ENCODE peak calls at places on chromosomes 7 and 10, in seven cellular contexts. Z is psoas muscle, Q is stomach, R is sigmoid colon, F is mammary epithelial cell, N is MM.1S, S is Peyer's patch. T is an unnamed sample. For H3K4me1, the result is how much of the 10 kb centered on the place peaks cover.

GRCh38 chr7:69109131-69109740 is 489.0 kb upstream of the AUTS2 start:
- DNase-seq in S (no peak), R (no peak), N (no peak), F (no peak), Q (no peak), Z (no peak), T (no peak)

GRCh38 chr10:130038019-130038555 is 72.5 kb downstream of the C10orf143 start:
- DNase-seq in Q (no peak), F (no peak), S (peak), Z (no peak), N (no peak), R (peak), T (peak)

GRCh38 chr7:39042706-39043105 is 65.0 kb downstream of the POU6F2 start:
- DNase-seq in F (no peak), S (no peak), N (no peak), R (no peak), Q (no peak), Z (no peak), T (no peak)

GRCh38 chr10:35546824-35547225 is 58.3 kb upstream of the GJD4 start:
- DNase-seq in F (peak), Q (no peak), R (no peak), Z (no peak), S (no peak), N (no peak), T (no peak)

GRCh38 chr7:47552631-47553030 is 29.3 kb downstream of the TNS3 start:
- DNase-seq in Q (peak), Z (no peak), R (no peak), S (no peak), F (peak), N (no peak), T (no peak)

GRCh38 chr7:88219781-88220747 is at the start of gene SRI:
- DNase-seq in F (peak), S (peak), N (peak), R (peak), Q (peak), Z (peak), T (peak)

GRCh38 chr10:34280599-34281374 is 534.3 kb downstream of the PARD3 start:
- DNase-seq in Z (peak), Q (no peak), F (peak), S (no peak), R (peak), N (no peak), T (no peak)

GRCh38 chr7:12685550-12685949 is 1.9 kb upstream of the ARL4A start:
- DNase-seq in S (peak), F (no peak), Q (no peak), Z (no peak), N (no peak), R (no peak), T (no peak)

GRCh38 chr7:95687759-95688343 is 84.5 kb upstream of the DYNC1I1 start:
- DNase-seq in Z (no peak), Q (no peak), R (no peak), S (no peak), F (peak), N (peak), T (no peak)

GRCh38 chr7:139623518-139623917 is 100.0 kb downstream of the CLEC2L start:
- DNase-seq in Q (no peak), F (no peak), Z (no peak), R (no peak), N (no peak), S (no peak), T (no peak)

GRCh38 chr7:142375710-142376313 is 118.0 kb upstream of the PRSS58 start:
- DNase-seq in R (no peak), F (peak), Z (no peak), S (no peak), N (peak), Q (no peak), T (no peak)

GRCh38 chr10:124016795-124017375 is 76.5 kb downstream of the CHST15 start:
- DNase-seq in S (no peak), R (no peak), F (no peak), Z (no peak), N (no peak), Q (no peak), T (no peak)

GRCh38 chr10:105950410-105950809 is 1214.1 kb downstream of the SORCS1 start:
- DNase-seq in Z (peak), N (peak), S (peak), R (peak), Q (peak), F (peak), T (no peak)

GRCh38 chr7:105268511-105269392 is 120.0 kb downstream of the SRPK2 start:
- DNase-seq in Z (no peak), F (peak), S (no peak), N (peak), R (no peak), Q (no peak), T (no peak)

GRCh38 chr7:4221043-4221442 is 461.1 kb upstream of the FOXK1 start:
- DNase-seq in F (no peak), N (no peak), Q (no peak), R (no peak), S (no peak), Z (no peak), T (peak)

GRCh38 chr10:13787015-13787421 is 200.3 kb downstream of the PRPF18 start:
- DNase-seq in S (peak), F (peak), N (peak), R (no peak), Q (no peak), Z (no peak), T (no peak)

GRCh38 chr10:42979730-42980467 is 97.0 kb upstream of the RET start:
- DNase-seq in Q (peak), Z (no peak), R (peak), F (no peak), N (no peak), S (peak), T (peak)

GRCh38 chr10:78869508-78870439 is 199.0 kb upstream of the ZMIZ1 start:
- DNase-seq in F (no peak), Q (no peak), N (no peak), S (no peak), Z (no peak), R (peak), T (peak)

GRCh38 chr7:111678986-111679385 is 116.7 kb upstream of the IMMP2L start:
- DNase-seq in N (no peak), S (no peak), F (no peak), Q (no peak), Z (no peak), R (no peak), T (no peak)

GRCh38 chr7:106430535-106431455 is 146.0 kb upstream of the NAMPT start:
- DNase-seq in Z (no peak), F (no peak), Q (no peak), S (no peak), N (no peak), R (no peak), T (no peak)

GRCh38 chr7:43890468-43890867 is 15.9 kb downstream of the URGCP start:
- DNase-seq in S (no peak), R (no peak), F (no peak), N (no peak), Z (no peak), Q (no peak), T (no peak)

GRCh38 chr10:61136151-61136550 is 192.2 kb upstream of the RHOBTB1 start:
- DNase-seq in Z (no peak), N (no peak), F (peak), S (no peak), Q (no peak), R (no peak), T (no peak)

GRCh38 chr10:50395279-50395678 is 144.0 kb upstream of the ASAH2 start:
- DNase-seq in S (no peak), N (no peak), Z (no peak), Q (no peak), R (no peak), F (peak), T (no peak)

GRCh38 chr10:116721991-116722392 is 20.4 kb downstream of the HSPA12A start:
- DNase-seq in S (no peak), N (no peak), R (peak), Q (no peak), Z (no peak), F (no peak), T (no peak)

GRCh38 chr7:101953248-101953819 is 135.9 kb downstream of the CUX1 start:
- DNase-seq in N (no peak), Q (no peak), R (peak), F (no peak), Z (peak), S (no peak), T (no peak)

GRCh38 chr7:104664648-104665047 is 336.2 kb downstream of the LHFPL3 start:
- DNase-seq in R (no peak), F (no peak), S (no peak), Z (no peak), Q (no peak), N (no peak), T (no peak)

GRCh38 chr7:137715546-137715945 is 131.2 kb downstream of the DGKI start:
- DNase-seq in R (no peak), F (peak), Z (no peak), S (no peak), Q (no peak), N (no peak), T (no peak)

GRCh38 chr7:94190599-94191061 is 186.5 kb upstream of the BET1 start:
- DNase-seq in Z (no peak), S (no peak), F (peak), N (no peak), R (no peak), Q (no peak), T (peak)

GRCh38 chr10:1243486-1244182 is 187.4 kb downstream of the WDR37 start:
- DNase-seq in S (peak), Q (no peak), F (no peak), Z (no peak), R (no peak), N (no peak), T (peak)

GRCh38 chr10:44386546-44387052 is 1.7 kb upstream of the CXCL12 start:
- DNase-seq in Q (peak), R (peak), Z (peak), S (peak), N (peak), F (peak), T (peak)

GRCh38 chr10:78774999-78775711 is 293.6 kb upstream of the ZMIZ1 start:
- DNase-seq in F (no peak), S (peak), N (no peak), Q (peak), R (no peak), Z (no peak), T (no peak)

GRCh38 chr10:7102557-7103349 is 308.1 kb downstream of the SFMBT2 start:
- DNase-seq in R (no peak), N (no peak), Q (no peak), S (no peak), Z (no peak), F (no peak), T (no peak)
- H3K4me1 ChIP-seq in R (under half), N (under half), Q (under half), S (under half), Z (under half), F (under half), T (under half)

GRCh38 chr10:22244855-22245254 is 27.0 kb upstream of the EBLN1 start:
- DNase-seq in N (no peak), F (no peak), Q (no peak), S (no peak), R (no peak), Z (no peak), T (no peak)

GRCh38 chr10:22246680-22247391 is 29.0 kb upstream of the EBLN1 start:
- DNase-seq in R (no peak), Q (no peak), S (no peak), N (no peak), F (peak), Z (no peak), T (no peak)

GRCh38 chr10:22243321-22243720 is 25.5 kb upstream of the EBLN1 start:
- DNase-seq in F (no peak), Z (no peak), R (no peak), S (no peak), Q (no peak), N (no peak), T (no peak)

GRCh38 chr10:22245567-22245966 is 27.8 kb upstream of the EBLN1 start:
- DNase-seq in Q (no peak), R (no peak), S (no peak), F (no peak), Z (no peak), N (no peak), T (no peak)

DNA sequence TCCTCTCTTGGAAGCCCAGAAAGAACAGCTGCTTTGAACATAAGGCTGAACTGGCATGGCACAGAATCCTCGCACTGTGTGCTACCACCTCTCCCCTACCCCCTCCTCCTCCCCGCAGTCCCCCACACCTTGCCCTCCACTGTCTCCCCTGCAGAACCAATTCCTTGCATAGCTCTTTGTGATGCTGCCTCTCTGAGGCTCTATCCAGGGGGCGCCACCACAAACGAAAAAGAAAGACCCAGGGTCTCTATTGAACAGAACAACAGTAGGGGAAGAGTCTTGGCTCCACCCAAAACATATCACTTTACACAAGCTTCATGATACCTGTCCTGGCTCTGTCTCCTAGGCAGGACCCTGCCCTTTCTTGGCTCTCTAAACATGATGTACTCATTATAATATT is 26.2 kb upstream of the EBLN1 start:
- DNase-seq in N (no peak), F (no peak), R (no peak), Q (no peak), Z (no peak), S (no peak), T (no peak)
- TF ChIP-seq CTCF in N (no peak), F (no peak), R (no peak), Q (no peak), Z (no peak), S (no peak), T (no peak)

GRCh38 chr10:75228278-75228677 is 7.5 kb downstream of the COMTD1 start:
- DNase-seq in N (no peak), F (no peak), Q (peak), Z (no peak), S (no peak), R (peak), T (no peak)

GRCh38 chr10:75223507-75223906 is 12.2 kb downstream of the COMTD1 start:
- DNase-seq in F (no peak), R (peak), Q (peak), N (no peak), Z (no peak), S (no peak), T (no peak)

GRCh38 chr10:75228834-75229233 is 6.9 kb downstream of the COMTD1 start:
- DNase-seq in Q (peak), N (no peak), F (no peak), R (peak), Z (no peak), S (no peak), T (no peak)

GRCh38 chr10:75226055-75226454 is 9.7 kb downstream of the COMTD1 start:
- DNase-seq in N (no peak), F (no peak), Q (no peak), R (no peak), Z (no peak), S (no peak), T (no peak)

GRCh38 chr10:75226656-75227055 is 9.1 kb downstream of the COMTD1 start:
- DNase-seq in N (peak), S (no peak), Z (no peak), Q (no peak), F (no peak), R (peak), T (no peak)
- H3K4me1 ChIP-seq in N (under half), S (under half), Z (half or more), Q (half or more), F (half or more), R (half or more), T (under half)

GRCh38 chr7:149007615-149008014 is 20.7 kb downstream of the PDIA4 start:
- DNase-seq in S (no peak), Z (no peak), R (no peak), F (no peak), Q (no peak), N (no peak), T (no peak)
- TF ChIP-seq CTCF in S (no peak), Z (no peak), R (no peak), F (peak), Q (no peak), N (peak), T (no peak)

DNA sequence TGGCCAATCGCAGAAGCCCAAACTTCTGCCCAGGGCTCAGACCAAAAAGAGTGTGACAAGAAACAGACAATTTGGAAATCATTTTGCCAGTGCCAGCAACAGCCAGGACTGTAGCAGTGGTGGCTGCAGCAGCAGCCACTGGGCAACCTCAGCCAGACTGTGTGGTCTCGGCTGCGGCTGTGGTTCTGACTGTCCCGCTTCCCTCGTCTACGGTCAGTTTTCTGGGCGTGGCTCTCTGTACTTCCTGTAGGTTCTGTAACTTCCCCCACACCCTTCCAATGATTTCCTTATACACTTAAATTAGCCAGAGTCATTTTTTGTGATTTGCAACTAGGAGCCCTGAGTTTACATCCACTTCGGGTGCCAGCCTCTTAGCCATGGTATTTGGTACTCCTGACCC is 39.9 kb downstream of the CYTH3 start:
- DNase-seq in F (no peak), S (peak), R (no peak), Z (peak), Q (peak), N (no peak), T (peak)
- H3K4me1 ChIP-seq in F (under half), S (under half), R (under half), Z (under half), Q (half or more), N (under half), T (under half)

GRCh38 chr10:22913474-22914092 is 14.3 kb upstream of the ARMC3 start:
- DNase-seq in S (no peak), Z (no peak), Q (no peak), N (no peak), R (no peak), F (no peak), T (no peak)

GRCh38 chr10:22911067-22911466 is 16.8 kb upstream of the ARMC3 start:
- DNase-seq in F (no peak), N (no peak), R (no peak), Q (no peak), S (no peak), Z (no peak), T (no peak)

GRCh38 chr10:22912763-22913389 is 15.0 kb upstream of the ARMC3 start:
- DNase-seq in F (no peak), R (no peak), S (no peak), N (no peak), Z (no peak), Q (no peak), T (no peak)

GRCh38 chr10:22915314-22915713 is 12.5 kb upstream of the ARMC3 start:
- DNase-seq in Q (no peak), R (no peak), N (no peak), Z (no peak), F (no peak), S (no peak), T (no peak)

GRCh38 chr10:22911889-22912762 is 15.7 kb upstream of the ARMC3 start:
- DNase-seq in S (no peak), Z (no peak), Q (no peak), N (no peak), R (no peak), F (no peak), T (no peak)
- TF ChIP-seq CTCF in S (no peak), Z (no peak), Q (no peak), N (no peak), R (no peak), F (no peak), T (no peak)

DNA sequence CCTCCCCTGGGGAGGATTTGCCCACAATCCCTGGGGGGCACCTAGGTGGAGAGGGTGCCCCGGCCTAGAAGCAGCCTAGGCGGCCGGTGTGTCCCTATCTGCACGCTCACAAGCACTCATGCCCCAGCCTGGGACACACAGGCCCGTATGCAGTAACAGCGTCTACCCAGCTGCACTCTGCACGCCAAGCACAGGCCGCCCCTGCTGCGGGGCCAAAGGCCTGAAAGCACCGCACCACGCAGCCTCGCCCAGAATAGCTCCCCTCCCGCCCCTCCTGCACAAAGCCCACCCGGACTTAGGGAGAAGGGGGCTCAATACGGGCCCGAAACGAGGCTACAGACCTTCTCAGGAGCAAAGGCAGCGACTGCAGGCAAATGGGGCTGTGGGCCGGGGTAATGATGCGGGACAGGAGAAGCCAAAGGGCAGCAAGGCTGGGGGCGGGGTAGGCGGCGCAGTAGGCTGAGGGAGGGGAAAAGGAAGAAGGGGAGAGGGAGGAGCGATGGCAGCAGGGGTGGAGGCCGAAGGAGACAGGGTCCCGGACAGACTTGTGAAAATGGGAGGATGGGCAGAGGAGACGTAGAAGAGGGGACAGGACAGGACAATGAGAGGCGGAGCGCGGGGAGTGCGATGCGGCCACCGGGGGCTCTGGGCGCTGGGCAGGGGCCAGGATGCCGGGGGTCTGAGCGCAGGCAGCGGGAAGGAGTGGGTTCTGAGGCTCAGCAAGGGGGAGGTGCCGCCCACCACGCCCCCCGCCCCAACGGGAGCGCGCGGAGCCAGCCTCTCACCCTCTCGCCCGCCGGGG is 544 bp downstream of the GPRIN2 start:
- DNase-seq in Z (peak), S (peak), Q (peak), N (peak), R (peak), F (no peak), T (peak)
- H3K4me1 ChIP-seq in Z (under half), S (under half), Q (under half), N (under half), R (under half), F (under half), T (under half)

GRCh38 chr7:134458341-134458805 is 527 bp downstream of the AKR1B1 start:
- DNase-seq in N (peak), Z (peak), R (peak), F (peak), Q (peak), S (peak), T (peak)
- TF ChIP-seq CTCF in N (peak), Z (no peak), R (no peak), F (peak), Q (no peak), S (peak), T (no peak)

DNA sequence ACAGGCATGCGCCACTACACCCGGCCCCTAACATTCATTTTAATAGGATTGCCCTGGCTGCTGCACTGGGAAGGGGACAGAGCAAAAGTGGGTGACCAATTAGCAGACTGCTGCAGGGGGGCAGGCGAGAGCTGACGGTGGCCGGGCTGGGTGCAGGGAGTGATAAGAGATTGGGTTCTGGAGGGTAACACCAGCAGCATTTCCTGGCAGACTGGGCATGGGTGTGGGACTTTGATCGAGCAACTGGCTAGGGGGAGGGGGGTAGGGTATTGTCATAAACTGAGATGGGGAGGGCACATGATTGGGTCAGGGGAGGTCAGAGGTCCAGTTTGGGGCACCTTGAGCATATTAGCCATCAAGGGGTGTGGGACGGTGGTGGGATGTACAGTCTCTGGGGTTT is 20.2 kb upstream of the AMZ1 start:
- DNase-seq in F (no peak), S (no peak), Z (no peak), N (no peak), R (no peak), Q (no peak), T (no peak)
- H3K4me1 ChIP-seq in F (under half), S (under half), Z (under half), N (under half), R (under half), Q (under half), T (under half)